ENCODE peak calls at places on chromosomes 12 and 14, in nine cellular contexts. Y, O, U, W, A, K, C, H and G are unnamed samples.
A peak's percentile ranks its signal among the peaks of the same experiment; 100 is the strongest.

GRCh38 chr14:69105326-69105725 is 47.6 kb downstream of the DCAF5 start:
- DNase-seq in Y (no peak), O (no peak), U (no peak), W (no peak), A (no peak), K (no peak), C (no peak), H (no peak), G (no peak)

GRCh38 chr12:70277973-70278372 is 34.7 kb downstream of the CNOT2 start:
- DNase-seq in Y (no peak), O (no peak), U (no peak), W (no peak), A (no peak), K (no peak), C (no peak), H (no peak), G (no peak)

GRCh38 chr14:44961151-44961729 is 507 bp downstream of the KLHL28 start:
- DNase-seq in Y (peak; percentile 69), O (peak; percentile 43), U (no peak), W (peak; percentile 72), A (no peak), K (peak; percentile 59), C (peak; percentile 61), H (peak; percentile 9), G (peak; percentile 76)

GRCh38 chr12:25386823-25387134 is 136.1 kb upstream of the KRAS start:
- DNase-seq in Y (peak; percentile 39), O (no peak), U (no peak), W (peak; percentile 81), A (no peak), K (peak; percentile 49), C (peak; percentile 33), H (no peak), G (no peak)

GRCh38 chr14:77036484-77037337 is 8.2 kb upstream of the IRF2BPL start:
- DNase-seq in Y (no peak), O (no peak), U (no peak), W (no peak), A (no peak), K (peak; percentile 72), C (no peak), H (no peak), G (no peak)

GRCh38 chr14:39369029-39369428 is 63.2 kb downstream of the FBXO33 start:
- DNase-seq in Y (no peak), O (no peak), U (no peak), W (no peak), A (no peak), K (no peak), C (no peak), H (no peak), G (no peak)

GRCh38 chr12:110689002-110689600 is at the start of gene HVCN1:
- DNase-seq in Y (peak; percentile 73), O (no peak), U (peak; percentile 33), W (no peak), A (no peak), K (peak; percentile 63), C (peak; percentile 72), H (no peak), G (peak; percentile 93)

GRCh38 chr14:33282181-33282580 is 343.5 kb downstream of the NPAS3 start:
- DNase-seq in Y (no peak), O (no peak), U (no peak), W (no peak), A (no peak), K (no peak), C (no peak), H (no peak), G (no peak)

GRCh38 chr14:105498430-105499255 is 7.6 kb downstream of the TEDC1 start:
- DNase-seq in Y (no peak), O (no peak), U (no peak), W (no peak), A (no peak), K (peak; percentile 45), C (no peak), H (no peak), G (peak; percentile 2)

GRCh38 chr14:32545109-32545857 is 216.2 kb downstream of the AKAP6 start:
- DNase-seq in Y (no peak), O (no peak), U (no peak), W (no peak), A (no peak), K (no peak), C (no peak), H (no peak), G (no peak)

GRCh38 chr12:67811437-67812361 is 163.2 kb downstream of the DYRK2 start:
- DNase-seq in Y (no peak), O (no peak), U (no peak), W (no peak), A (no peak), K (no peak), C (no peak), H (no peak), G (peak; percentile 8)

GRCh38 chr12:98418357-98419075 is 96.9 kb upstream of the TMPO start:
- DNase-seq in Y (peak; percentile 83), O (no peak), U (peak; percentile 78), W (no peak), A (no peak), K (no peak), C (peak; percentile 91), H (no peak), G (peak; percentile 71)

GRCh38 chr12:106774808-106775524 is 484 bp downstream of the RIC8B start:
- DNase-seq in Y (no peak), O (no peak), U (no peak), W (peak; percentile 73), A (peak; percentile 16), K (no peak), C (no peak), H (no peak), G (no peak)

GRCh38 chr14:31038521-31039166 is 12.5 kb upstream of the STRN3 start:
- DNase-seq in Y (no peak), O (no peak), U (no peak), W (no peak), A (no peak), K (no peak), C (no peak), H (no peak), G (peak; percentile 23)

GRCh38 chr12:91743727-91744126 is 401.9 kb downstream of the BTG1 start:
- DNase-seq in Y (no peak), O (no peak), U (no peak), W (no peak), A (no peak), K (no peak), C (no peak), H (no peak), G (no peak)

GRCh38 chr14:60508707-60509437 is at the start of gene SIX6:
- DNase-seq in Y (no peak), O (no peak), U (no peak), W (peak; percentile 56), A (no peak), K (no peak), C (no peak), H (no peak), G (no peak)

GRCh38 chr14:75257241-75257640 is 21.4 kb upstream of the FOS start:
- DNase-seq in Y (no peak), O (no peak), U (no peak), W (no peak), A (no peak), K (no peak), C (no peak), H (no peak), G (no peak)

GRCh38 chr12:47846294-47846996 is 26.7 kb upstream of the HDAC7 start:
- DNase-seq in Y (no peak), O (no peak), U (no peak), W (no peak), A (no peak), K (no peak), C (no peak), H (no peak), G (no peak)

GRCh38 chr12:57224973-57225679 is 4.4 kb upstream of the SHMT2 start:
- DNase-seq in Y (peak; percentile 29), O (no peak), U (no peak), W (peak; percentile 80), A (no peak), K (peak; percentile 75), C (no peak), H (no peak), G (peak; percentile 54)

GRCh38 chr12:51507188-51507587 is 82.6 kb downstream of the SLC4A8 start:
- DNase-seq in Y (no peak), O (no peak), U (no peak), W (no peak), A (no peak), K (no peak), C (no peak), H (no peak), G (no peak)

GRCh38 chr12:25202139-25202538 is 7.1 kb downstream of the ETFRF1 start:
- DNase-seq in Y (no peak), O (no peak), U (no peak), W (no peak), A (no peak), K (no peak), C (no peak), H (no peak), G (no peak)

GRCh38 chr14:101108579-101109346 is 205.2 kb upstream of the RTL1 start:
- DNase-seq in Y (no peak), O (no peak), U (no peak), W (peak; percentile 40), A (no peak), K (peak; percentile 38), C (no peak), H (no peak), G (no peak)

GRCh38 chr12:76680940-76681339 is 83.0 kb upstream of the ZDHHC17 start:
- DNase-seq in Y (no peak), O (no peak), U (no peak), W (no peak), A (no peak), K (no peak), C (no peak), H (no peak), G (no peak)

GRCh38 chr12:86249856-86250255 is 6.3 kb downstream of the MGAT4C start:
- DNase-seq in Y (no peak), O (no peak), U (no peak), W (no peak), A (no peak), K (no peak), C (no peak), H (no peak), G (no peak)

GRCh38 chr12:111056618-111057521 is 136.5 kb upstream of the MYL2 start:
- DNase-seq in Y (no peak), O (no peak), U (no peak), W (peak; percentile 83), A (peak; percentile 79), K (no peak), C (no peak), H (no peak), G (peak; percentile 91)

GRCh38 chr14:74394549-74394948 is 31.5 kb downstream of the SYNDIG1L start:
- DNase-seq in Y (no peak), O (no peak), U (no peak), W (no peak), A (no peak), K (no peak), C (no peak), H (no peak), G (no peak)

GRCh38 chr12:106632797-106633450 is 50.1 kb downstream of the RFX4 start:
- DNase-seq in Y (no peak), O (no peak), U (no peak), W (no peak), A (no peak), K (no peak), C (no peak), H (no peak), G (no peak)

GRCh38 chr12:48601013-48601756 is 31.3 kb upstream of the LALBA start:
- DNase-seq in Y (no peak), O (no peak), U (no peak), W (no peak), A (no peak), K (no peak), C (no peak), H (no peak), G (no peak)

GRCh38 chr12:50066402-50066801 is 9.0 kb downstream of the ASIC1 start:
- DNase-seq in Y (no peak), O (no peak), U (no peak), W (no peak), A (no peak), K (no peak), C (no peak), H (no peak), G (peak; percentile 67)

GRCh38 chr14:88106377-88106776 is 101.4 kb downstream of the GPR65 start:
- DNase-seq in Y (no peak), O (no peak), U (no peak), W (no peak), A (no peak), K (no peak), C (no peak), H (no peak), G (no peak)

GRCh38 chr14:58299665-58300202 is 1.4 kb downstream of the ARID4A start:
- DNase-seq in Y (no peak), O (no peak), U (no peak), W (no peak), A (no peak), K (no peak), C (no peak), H (no peak), G (peak; percentile 44)